ENCODE peak calls at places on chromosomes 2 and 18, in eight cellular contexts. One of them, this sample, is unnamed.

GRCh38 chr2:17540813-17541513 is 467 bp downstream of the VSNL1 start:
- DNase-seq in iPS-NIHi11: no peak
- DNase-seq in HuH-7: no peak
- DNase-seq in amygdala: no peak
- DNase-seq in spleen: no peak
- DNase-seq in OCI-LY7: no peak
- DNase-seq in GM20000: no peak
- DNase-seq in T-cell: no peak
- DNase-seq in this sample: no peak

GRCh38 chr2:241636983-241637232 is at the start of gene THAP4:
- DNase-seq in iPS-NIHi11: peak
- DNase-seq in HuH-7: peak
- DNase-seq in amygdala: no peak
- DNase-seq in spleen: peak
- DNase-seq in OCI-LY7: no peak
- DNase-seq in GM20000: peak
- DNase-seq in T-cell: no peak
- DNase-seq in this sample: peak

GRCh38 chr2:136527560-136527959 is 237.8 kb upstream of the THSD7B start:
- DNase-seq in iPS-NIHi11: peak
- DNase-seq in HuH-7: peak
- DNase-seq in amygdala: no peak
- DNase-seq in spleen: no peak
- DNase-seq in OCI-LY7: peak
- DNase-seq in GM20000: peak
- DNase-seq in T-cell: no peak
- DNase-seq in this sample: no peak

GRCh38 chr2:238987352-238987981 is 139.6 kb downstream of the TWIST2 start:
- DNase-seq in iPS-NIHi11: no peak
- DNase-seq in HuH-7: no peak
- DNase-seq in amygdala: no peak
- DNase-seq in spleen: peak
- DNase-seq in OCI-LY7: no peak
- DNase-seq in GM20000: no peak
- DNase-seq in T-cell: no peak
- DNase-seq in this sample: peak

GRCh38 chr2:222609391-222609790 is 46.5 kb downstream of the FARSB start:
- DNase-seq in iPS-NIHi11: no peak
- DNase-seq in HuH-7: no peak
- DNase-seq in amygdala: no peak
- DNase-seq in spleen: no peak
- DNase-seq in OCI-LY7: no peak
- DNase-seq in GM20000: no peak
- DNase-seq in T-cell: no peak
- DNase-seq in this sample: peak

GRCh38 chr2:7905756-7906155 is 776.1 kb upstream of the ID2 start:
- DNase-seq in iPS-NIHi11: no peak
- DNase-seq in HuH-7: no peak
- DNase-seq in amygdala: no peak
- DNase-seq in spleen: no peak
- DNase-seq in OCI-LY7: peak
- DNase-seq in GM20000: no peak
- DNase-seq in T-cell: no peak
- DNase-seq in this sample: no peak

GRCh38 chr2:222952204-222952603 is 91.4 kb downstream of the ACSL3 start:
- DNase-seq in iPS-NIHi11: no peak
- DNase-seq in HuH-7: no peak
- DNase-seq in amygdala: no peak
- DNase-seq in spleen: no peak
- DNase-seq in OCI-LY7: peak
- DNase-seq in GM20000: no peak
- DNase-seq in T-cell: no peak
- DNase-seq in this sample: no peak

GRCh38 chr2:112947374-112947773 is 30.4 kb upstream of the IL36G start:
- DNase-seq in iPS-NIHi11: no peak
- DNase-seq in HuH-7: no peak
- DNase-seq in amygdala: no peak
- DNase-seq in spleen: no peak
- DNase-seq in OCI-LY7: peak
- DNase-seq in GM20000: no peak
- DNase-seq in T-cell: no peak
- DNase-seq in this sample: no peak

GRCh38 chr2:46091004-46091403 is 206.2 kb upstream of the EPAS1 start:
- DNase-seq in iPS-NIHi11: peak
- DNase-seq in HuH-7: no peak
- DNase-seq in amygdala: no peak
- DNase-seq in spleen: no peak
- DNase-seq in OCI-LY7: no peak
- DNase-seq in GM20000: no peak
- DNase-seq in T-cell: no peak
- DNase-seq in this sample: no peak

GRCh38 chr2:174610243-174610995 is 12.8 kb upstream of the WIPF1 start:
- DNase-seq in iPS-NIHi11: no peak
- DNase-seq in HuH-7: no peak
- DNase-seq in amygdala: no peak
- DNase-seq in spleen: peak
- DNase-seq in OCI-LY7: peak
- DNase-seq in GM20000: no peak
- DNase-seq in T-cell: no peak
- DNase-seq in this sample: peak

GRCh38 chr2:196592331-196592911 is 47.1 kb upstream of the CCDC150 start:
- DNase-seq in iPS-NIHi11: no peak
- DNase-seq in HuH-7: peak
- DNase-seq in amygdala: no peak
- DNase-seq in spleen: no peak
- DNase-seq in OCI-LY7: no peak
- DNase-seq in GM20000: peak
- DNase-seq in T-cell: no peak
- DNase-seq in this sample: peak

GRCh38 chr2:197128897-197129296 is 181.7 kb downstream of the ANKRD44 start:
- DNase-seq in iPS-NIHi11: no peak
- DNase-seq in HuH-7: no peak
- DNase-seq in amygdala: no peak
- DNase-seq in spleen: no peak
- DNase-seq in OCI-LY7: no peak
- DNase-seq in GM20000: no peak
- DNase-seq in T-cell: no peak
- DNase-seq in this sample: no peak

GRCh38 chr2:223203971-223204370 is 152.0 kb downstream of the KCNE4 start:
- DNase-seq in iPS-NIHi11: no peak
- DNase-seq in HuH-7: no peak
- DNase-seq in amygdala: no peak
- DNase-seq in spleen: no peak
- DNase-seq in OCI-LY7: no peak
- DNase-seq in GM20000: no peak
- DNase-seq in T-cell: no peak
- DNase-seq in this sample: peak

GRCh38 chr2:225678792-225679191 is 279.3 kb downstream of the NYAP2 start:
- DNase-seq in iPS-NIHi11: no peak
- DNase-seq in HuH-7: no peak
- DNase-seq in amygdala: no peak
- DNase-seq in spleen: no peak
- DNase-seq in OCI-LY7: no peak
- DNase-seq in GM20000: no peak
- DNase-seq in T-cell: no peak
- DNase-seq in this sample: no peak

GRCh38 chr18:74567805-74568204 is 29.9 kb upstream of the ZNF407 start:
- DNase-seq in iPS-NIHi11: no peak
- DNase-seq in HuH-7: no peak
- DNase-seq in amygdala: no peak
- DNase-seq in spleen: no peak
- DNase-seq in OCI-LY7: no peak
- DNase-seq in GM20000: no peak
- DNase-seq in T-cell: no peak
- DNase-seq in this sample: no peak

GRCh38 chr2:103165836-103166235 is 404.0 kb downstream of the TMEM182 start:
- DNase-seq in iPS-NIHi11: no peak
- DNase-seq in HuH-7: no peak
- DNase-seq in amygdala: no peak
- DNase-seq in spleen: no peak
- DNase-seq in OCI-LY7: no peak
- DNase-seq in GM20000: no peak
- DNase-seq in T-cell: no peak
- DNase-seq in this sample: no peak

GRCh38 chr2:239381709-239382134 is 19.1 kb downstream of the HDAC4 start:
- DNase-seq in iPS-NIHi11: no peak
- DNase-seq in HuH-7: no peak
- DNase-seq in amygdala: no peak
- DNase-seq in spleen: peak
- DNase-seq in OCI-LY7: peak
- DNase-seq in GM20000: peak
- DNase-seq in T-cell: no peak
- DNase-seq in this sample: no peak

GRCh38 chr2:235594041-235594440 is 100.2 kb downstream of the AGAP1 start:
- DNase-seq in iPS-NIHi11: peak
- DNase-seq in HuH-7: peak
- DNase-seq in amygdala: no peak
- DNase-seq in spleen: no peak
- DNase-seq in OCI-LY7: peak
- DNase-seq in GM20000: peak
- DNase-seq in T-cell: no peak
- DNase-seq in this sample: peak

GRCh38 chr2:219448776-219449476 is 14.3 kb downstream of the SPEG start:
- DNase-seq in iPS-NIHi11: peak
- DNase-seq in HuH-7: peak
- DNase-seq in amygdala: no peak
- DNase-seq in spleen: no peak
- DNase-seq in OCI-LY7: no peak
- DNase-seq in GM20000: no peak
- DNase-seq in T-cell: no peak
- DNase-seq in this sample: no peak

GRCh38 chr2:92073815-92074548 is 2797.2 kb upstream of the TEKT4 start:
- DNase-seq in iPS-NIHi11: peak
- DNase-seq in HuH-7: no peak
- DNase-seq in amygdala: no peak
- DNase-seq in spleen: no peak
- DNase-seq in OCI-LY7: no peak
- DNase-seq in GM20000: no peak
- DNase-seq in T-cell: no peak
- DNase-seq in this sample: no peak

GRCh38 chr2:101047774-101048173 is 45.7 kb downstream of the RPL31 start:
- DNase-seq in iPS-NIHi11: no peak
- DNase-seq in HuH-7: no peak
- DNase-seq in amygdala: no peak
- DNase-seq in spleen: no peak
- DNase-seq in OCI-LY7: no peak
- DNase-seq in GM20000: no peak
- DNase-seq in T-cell: no peak
- DNase-seq in this sample: peak

GRCh38 chr2:105224444-105224843 is 17.1 kb upstream of the GPR45 start:
- DNase-seq in iPS-NIHi11: no peak
- DNase-seq in HuH-7: no peak
- DNase-seq in amygdala: no peak
- DNase-seq in spleen: no peak
- DNase-seq in OCI-LY7: no peak
- DNase-seq in GM20000: no peak
- DNase-seq in T-cell: no peak
- DNase-seq in this sample: no peak

GRCh38 chr18:70422061-70422965 is 133.5 kb downstream of the SOCS6 start:
- DNase-seq in iPS-NIHi11: peak
- DNase-seq in HuH-7: no peak
- DNase-seq in amygdala: peak
- DNase-seq in spleen: no peak
- DNase-seq in OCI-LY7: no peak
- DNase-seq in GM20000: no peak
- DNase-seq in T-cell: no peak
- DNase-seq in this sample: peak

GRCh38 chr2:228699400-228699799 is 517.9 kb upstream of the SPHKAP start:
- DNase-seq in iPS-NIHi11: no peak
- DNase-seq in HuH-7: no peak
- DNase-seq in amygdala: no peak
- DNase-seq in spleen: no peak
- DNase-seq in OCI-LY7: no peak
- DNase-seq in GM20000: no peak
- DNase-seq in T-cell: no peak
- DNase-seq in this sample: peak

GRCh38 chr2:37529830-37530452 is 141.5 kb downstream of the CDC42EP3 start:
- DNase-seq in iPS-NIHi11: no peak
- DNase-seq in HuH-7: no peak
- DNase-seq in amygdala: no peak
- DNase-seq in spleen: no peak
- DNase-seq in OCI-LY7: no peak
- DNase-seq in GM20000: no peak
- DNase-seq in T-cell: no peak
- DNase-seq in this sample: peak

GRCh38 chr2:75788154-75788553 is 77.4 kb upstream of the GCFC2 start:
- DNase-seq in iPS-NIHi11: no peak
- DNase-seq in HuH-7: no peak
- DNase-seq in amygdala: no peak
- DNase-seq in spleen: no peak
- DNase-seq in OCI-LY7: no peak
- DNase-seq in GM20000: no peak
- DNase-seq in T-cell: no peak
- DNase-seq in this sample: no peak

GRCh38 chr2:48781366-48781765 is 25.8 kb upstream of the LHCGR start:
- DNase-seq in iPS-NIHi11: no peak
- DNase-seq in HuH-7: no peak
- DNase-seq in amygdala: no peak
- DNase-seq in spleen: no peak
- DNase-seq in OCI-LY7: no peak
- DNase-seq in GM20000: no peak
- DNase-seq in T-cell: no peak
- DNase-seq in this sample: peak

GRCh38 chr18:23593720-23594119 is 7.4 kb upstream of the NPC1 start:
- DNase-seq in iPS-NIHi11: no peak
- DNase-seq in HuH-7: no peak
- DNase-seq in amygdala: no peak
- DNase-seq in spleen: no peak
- DNase-seq in OCI-LY7: no peak
- DNase-seq in GM20000: no peak
- DNase-seq in T-cell: no peak
- DNase-seq in this sample: peak

GRCh38 chr2:63081404-63081803 is 30.8 kb downstream of the OTX1 start:
- DNase-seq in iPS-NIHi11: no peak
- DNase-seq in HuH-7: no peak
- DNase-seq in amygdala: no peak
- DNase-seq in spleen: no peak
- DNase-seq in OCI-LY7: no peak
- DNase-seq in GM20000: no peak
- DNase-seq in T-cell: no peak
- DNase-seq in this sample: no peak

GRCh38 chr18:58263055-58263732 is 219.2 kb downstream of the NEDD4L start:
- DNase-seq in iPS-NIHi11: no peak
- DNase-seq in HuH-7: no peak
- DNase-seq in amygdala: no peak
- DNase-seq in spleen: no peak
- DNase-seq in OCI-LY7: no peak
- DNase-seq in GM20000: peak
- DNase-seq in T-cell: no peak
- DNase-seq in this sample: no peak

GRCh38 chr2:71882949-71883472 is 264.7 kb downstream of the CYP26B1 start:
- DNase-seq in iPS-NIHi11: no peak
- DNase-seq in HuH-7: peak
- DNase-seq in amygdala: peak
- DNase-seq in spleen: peak
- DNase-seq in OCI-LY7: no peak
- DNase-seq in GM20000: no peak
- DNase-seq in T-cell: no peak
- DNase-seq in this sample: peak

GRCh38 chr2:216243026-216243425 is 129.3 kb downstream of the MARCHF4 start:
- DNase-seq in iPS-NIHi11: no peak
- DNase-seq in HuH-7: no peak
- DNase-seq in amygdala: no peak
- DNase-seq in spleen: no peak
- DNase-seq in OCI-LY7: no peak
- DNase-seq in GM20000: no peak
- DNase-seq in T-cell: no peak
- DNase-seq in this sample: no peak

GRCh38 chr2:198315791-198316190 is 511.4 kb downstream of the PLCL1 start:
- DNase-seq in iPS-NIHi11: no peak
- DNase-seq in HuH-7: no peak
- DNase-seq in amygdala: no peak
- DNase-seq in spleen: no peak
- DNase-seq in OCI-LY7: no peak
- DNase-seq in GM20000: no peak
- DNase-seq in T-cell: no peak
- DNase-seq in this sample: no peak

GRCh38 chr2:69390474-69390873 is 3.4 kb upstream of the GFPT1 start:
- DNase-seq in iPS-NIHi11: no peak
- DNase-seq in HuH-7: no peak
- DNase-seq in amygdala: no peak
- DNase-seq in spleen: no peak
- DNase-seq in OCI-LY7: no peak
- DNase-seq in GM20000: no peak
- DNase-seq in T-cell: no peak
- DNase-seq in this sample: no peak